ENCODE peak calls at places on chromosomes 13 and 19, in ten cellular contexts. One of them, this sample, is unnamed.

GRCh38 chr19:29450306-29450705 is 75.5 kb upstream of the VSTM2B start:
- DNase-seq in Peyer's patch: no peak
- DNase-seq in GM23338: no peak
- DNase-seq in uterus: no peak
- DNase-seq in GM06990: no peak
- DNase-seq in heart left ventricle: no peak
- DNase-seq in mammary epithelial cell: no peak
- DNase-seq in brain microvascular endothelial cell: no peak
- DNase-seq in AG04449: no peak
- DNase-seq in pancreas: no peak
- DNase-seq in this sample: no peak

GRCh38 chr13:105827074-105827473 is 708.4 kb downstream of the EFNB2 start:
- DNase-seq in Peyer's patch: no peak
- DNase-seq in GM23338: no peak
- DNase-seq in uterus: no peak
- DNase-seq in GM06990: no peak
- DNase-seq in heart left ventricle: no peak
- DNase-seq in mammary epithelial cell: no peak
- DNase-seq in brain microvascular endothelial cell: no peak
- DNase-seq in AG04449: no peak
- DNase-seq in pancreas: no peak
- DNase-seq in this sample: no peak

GRCh38 chr13:101018720-101019119 is 344.1 kb upstream of the TMTC4 start:
- DNase-seq in Peyer's patch: no peak
- DNase-seq in GM23338: no peak
- DNase-seq in uterus: no peak
- DNase-seq in GM06990: no peak
- DNase-seq in heart left ventricle: no peak
- DNase-seq in mammary epithelial cell: peak
- DNase-seq in brain microvascular endothelial cell: peak
- DNase-seq in AG04449: peak
- DNase-seq in pancreas: no peak
- DNase-seq in this sample: no peak

GRCh38 chr19:50837300-50837699 is 3.9 kb upstream of the KLK15 start:
- DNase-seq in Peyer's patch: no peak
- DNase-seq in GM23338: no peak
- DNase-seq in uterus: no peak
- DNase-seq in GM06990: no peak
- DNase-seq in heart left ventricle: no peak
- DNase-seq in mammary epithelial cell: peak
- DNase-seq in brain microvascular endothelial cell: no peak
- DNase-seq in AG04449: no peak
- DNase-seq in pancreas: no peak
- DNase-seq in this sample: no peak

GRCh38 chr19:6800991-6801396 is 28.5 kb downstream of the VAV1 start:
- DNase-seq in Peyer's patch: no peak
- DNase-seq in GM23338: no peak
- DNase-seq in uterus: no peak
- DNase-seq in GM06990: no peak
- DNase-seq in heart left ventricle: no peak
- DNase-seq in mammary epithelial cell: peak
- DNase-seq in brain microvascular endothelial cell: peak
- DNase-seq in AG04449: peak
- DNase-seq in pancreas: no peak
- DNase-seq in this sample: no peak

GRCh38 chr13:36666482-36667264 is 7.1 kb upstream of the SERTM1 start:
- DNase-seq in Peyer's patch: no peak
- DNase-seq in GM23338: no peak
- DNase-seq in uterus: peak
- DNase-seq in GM06990: no peak
- DNase-seq in heart left ventricle: no peak
- DNase-seq in mammary epithelial cell: no peak
- DNase-seq in brain microvascular endothelial cell: no peak
- DNase-seq in AG04449: no peak
- DNase-seq in pancreas: no peak
- DNase-seq in this sample: no peak

GRCh38 chr19:36392916-36393673 is 14.1 kb upstream of the ZFP14 start:
- DNase-seq in Peyer's patch: no peak
- DNase-seq in GM23338: peak
- DNase-seq in uterus: no peak
- DNase-seq in GM06990: no peak
- DNase-seq in heart left ventricle: no peak
- DNase-seq in mammary epithelial cell: no peak
- DNase-seq in brain microvascular endothelial cell: no peak
- DNase-seq in AG04449: no peak
- DNase-seq in pancreas: no peak
- DNase-seq in this sample: no peak

GRCh38 chr19:30339624-30340525 is 32.3 kb upstream of the ZNF536 start:
- DNase-seq in Peyer's patch: peak
- DNase-seq in GM23338: no peak
- DNase-seq in uterus: no peak
- DNase-seq in GM06990: no peak
- DNase-seq in heart left ventricle: no peak
- DNase-seq in mammary epithelial cell: no peak
- DNase-seq in brain microvascular endothelial cell: no peak
- DNase-seq in AG04449: no peak
- DNase-seq in pancreas: no peak
- DNase-seq in this sample: no peak

GRCh38 chr13:91804724-91805123 is 406.3 kb downstream of the GPC5 start:
- DNase-seq in Peyer's patch: no peak
- DNase-seq in GM23338: peak
- DNase-seq in uterus: no peak
- DNase-seq in GM06990: no peak
- DNase-seq in heart left ventricle: no peak
- DNase-seq in mammary epithelial cell: no peak
- DNase-seq in brain microvascular endothelial cell: no peak
- DNase-seq in AG04449: no peak
- DNase-seq in pancreas: no peak
- DNase-seq in this sample: no peak

GRCh38 chr13:91809161-91809560 is 410.7 kb downstream of the GPC5 start:
- DNase-seq in Peyer's patch: no peak
- DNase-seq in GM23338: no peak
- DNase-seq in uterus: no peak
- DNase-seq in GM06990: no peak
- DNase-seq in heart left ventricle: no peak
- DNase-seq in mammary epithelial cell: no peak
- DNase-seq in brain microvascular endothelial cell: no peak
- DNase-seq in AG04449: no peak
- DNase-seq in pancreas: no peak
- DNase-seq in this sample: no peak

GRCh38 chr13:91802957-91803356 is 404.5 kb downstream of the GPC5 start:
- DNase-seq in Peyer's patch: no peak
- DNase-seq in GM23338: no peak
- DNase-seq in uterus: no peak
- DNase-seq in GM06990: no peak
- DNase-seq in heart left ventricle: no peak
- DNase-seq in mammary epithelial cell: no peak
- DNase-seq in brain microvascular endothelial cell: no peak
- DNase-seq in AG04449: no peak
- DNase-seq in pancreas: no peak
- DNase-seq in this sample: no peak

DNA sequence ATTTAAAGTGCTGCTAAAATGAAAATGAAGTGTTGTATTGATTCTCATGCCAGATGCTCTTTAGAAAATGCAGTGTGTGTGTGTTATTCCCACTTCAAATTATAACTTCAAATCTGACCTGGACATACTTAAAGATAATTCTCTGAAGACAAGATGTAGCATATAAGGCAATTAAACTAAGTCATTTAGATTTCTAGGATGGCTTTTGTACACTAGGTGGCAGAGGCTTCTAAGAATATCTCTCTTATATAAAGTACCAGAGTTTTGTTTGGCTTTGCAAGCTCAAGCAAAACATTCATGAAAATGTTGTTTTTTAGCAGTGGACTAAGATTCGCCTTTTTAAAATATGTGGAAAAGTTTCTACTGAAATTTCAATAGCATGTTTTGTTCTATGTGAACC is 407.2 kb downstream of the GPC5 start:
- DNase-seq in Peyer's patch: no peak
- DNase-seq in GM23338: peak
- DNase-seq in uterus: no peak
- DNase-seq in GM06990: no peak
- DNase-seq in heart left ventricle: no peak
- DNase-seq in mammary epithelial cell: no peak
- DNase-seq in brain microvascular endothelial cell: no peak
- DNase-seq in AG04449: no peak
- DNase-seq in pancreas: no peak
- DNase-seq in this sample: no peak
- TF ChIP-seq CTCF in Peyer's patch: no peak
- TF ChIP-seq CTCF in GM23338: peak
- TF ChIP-seq CTCF in uterus: no peak
- TF ChIP-seq CTCF in GM06990: no peak
- TF ChIP-seq CTCF in heart left ventricle: peak
- TF ChIP-seq CTCF in mammary epithelial cell: no peak
- TF ChIP-seq CTCF in brain microvascular endothelial cell: peak
- TF ChIP-seq CTCF in AG04449: no peak
- TF ChIP-seq CTCF in pancreas: no peak
- TF ChIP-seq CTCF in this sample: no peak

DNA sequence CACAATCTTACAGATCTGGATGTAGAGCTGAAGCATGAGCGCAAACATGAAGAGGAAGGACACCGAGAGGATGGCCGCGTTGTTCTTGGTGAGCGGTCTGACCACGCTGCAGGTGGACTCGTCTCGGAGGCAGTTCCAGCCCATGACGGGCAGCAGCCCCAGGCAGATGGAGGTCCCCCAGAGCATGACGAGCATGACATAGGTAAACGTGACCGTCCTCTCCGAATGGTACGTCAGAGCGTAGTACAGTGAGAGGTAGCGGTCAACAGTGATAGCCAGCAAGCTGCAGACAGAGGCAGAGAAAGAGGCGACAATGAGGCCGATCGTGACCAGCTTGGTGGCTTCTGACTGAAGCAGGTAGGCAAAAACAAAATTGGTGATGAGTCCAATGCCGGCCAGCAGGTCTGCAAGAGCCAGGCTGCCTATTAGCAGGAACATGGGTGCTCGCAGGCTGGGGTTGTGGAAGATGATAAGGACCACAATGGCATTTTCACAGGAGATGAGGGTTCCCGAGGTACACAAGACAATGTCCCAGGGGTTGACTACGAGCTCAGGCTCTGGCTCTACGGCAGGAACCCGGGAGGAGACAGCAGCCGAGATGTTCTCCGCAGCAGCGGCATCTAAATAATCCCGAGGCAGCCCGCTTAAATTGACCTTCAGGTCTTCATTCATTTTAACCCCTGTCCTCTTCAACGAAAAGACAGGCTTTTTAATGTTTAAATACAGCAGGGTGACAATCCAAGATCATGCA is 1.3 kb downstream of the GPR12 start:
- DNase-seq in Peyer's patch: no peak
- DNase-seq in GM23338: peak
- DNase-seq in uterus: no peak
- DNase-seq in GM06990: no peak
- DNase-seq in heart left ventricle: no peak
- DNase-seq in mammary epithelial cell: no peak
- DNase-seq in brain microvascular endothelial cell: no peak
- DNase-seq in AG04449: no peak
- DNase-seq in pancreas: no peak
- DNase-seq in this sample: no peak
- H3K4me3 ChIP-seq in Peyer's patch: no peak
- H3K4me3 ChIP-seq in GM23338: peak
- H3K4me3 ChIP-seq in uterus: no peak
- H3K4me3 ChIP-seq in GM06990: no peak
- H3K4me3 ChIP-seq in heart left ventricle: peak
- H3K4me3 ChIP-seq in mammary epithelial cell: no peak
- H3K4me3 ChIP-seq in brain microvascular endothelial cell: no peak
- H3K4me3 ChIP-seq in AG04449: no peak
- H3K4me3 ChIP-seq in pancreas: no peak
- H3K4me3 ChIP-seq in this sample: no peak

GRCh38 chr19:17107546-17108452 is 32.2 kb downstream of the MYO9B start:
- DNase-seq in Peyer's patch: no peak
- DNase-seq in GM23338: no peak
- DNase-seq in uterus: peak
- DNase-seq in GM06990: peak
- DNase-seq in heart left ventricle: peak
- DNase-seq in mammary epithelial cell: peak
- DNase-seq in brain microvascular endothelial cell: peak
- DNase-seq in AG04449: peak
- DNase-seq in pancreas: peak
- DNase-seq in this sample: peak

GRCh38 chr19:17105548-17105947 is 30.0 kb downstream of the MYO9B start:
- DNase-seq in Peyer's patch: no peak
- DNase-seq in GM23338: no peak
- DNase-seq in uterus: no peak
- DNase-seq in GM06990: no peak
- DNase-seq in heart left ventricle: no peak
- DNase-seq in mammary epithelial cell: no peak
- DNase-seq in brain microvascular endothelial cell: no peak
- DNase-seq in AG04449: no peak
- DNase-seq in pancreas: no peak
- DNase-seq in this sample: no peak

GRCh38 chr19:17104679-17105078 is 29.1 kb downstream of the MYO9B start:
- DNase-seq in Peyer's patch: no peak
- DNase-seq in GM23338: no peak
- DNase-seq in uterus: no peak
- DNase-seq in GM06990: no peak
- DNase-seq in heart left ventricle: no peak
- DNase-seq in mammary epithelial cell: no peak
- DNase-seq in brain microvascular endothelial cell: no peak
- DNase-seq in AG04449: no peak
- DNase-seq in pancreas: no peak
- DNase-seq in this sample: no peak

GRCh38 chr19:17101686-17102628 is 26.4 kb downstream of the MYO9B start:
- DNase-seq in Peyer's patch: no peak
- DNase-seq in GM23338: no peak
- DNase-seq in uterus: no peak
- DNase-seq in GM06990: no peak
- DNase-seq in heart left ventricle: no peak
- DNase-seq in mammary epithelial cell: no peak
- DNase-seq in brain microvascular endothelial cell: no peak
- DNase-seq in AG04449: no peak
- DNase-seq in pancreas: no peak
- DNase-seq in this sample: no peak

GRCh38 chr19:17103177-17103576 is 27.6 kb downstream of the MYO9B start:
- DNase-seq in Peyer's patch: no peak
- DNase-seq in GM23338: peak
- DNase-seq in uterus: no peak
- DNase-seq in GM06990: no peak
- DNase-seq in heart left ventricle: no peak
- DNase-seq in mammary epithelial cell: peak
- DNase-seq in brain microvascular endothelial cell: peak
- DNase-seq in AG04449: no peak
- DNase-seq in pancreas: no peak
- DNase-seq in this sample: no peak
- TF ChIP-seq CTCF in Peyer's patch: peak
- TF ChIP-seq CTCF in GM23338: peak
- TF ChIP-seq CTCF in uterus: no peak
- TF ChIP-seq CTCF in GM06990: peak
- TF ChIP-seq CTCF in heart left ventricle: peak
- TF ChIP-seq CTCF in mammary epithelial cell: peak
- TF ChIP-seq CTCF in brain microvascular endothelial cell: peak
- TF ChIP-seq CTCF in AG04449: peak
- TF ChIP-seq CTCF in pancreas: peak
- TF ChIP-seq CTCF in this sample: peak

GRCh38 chr19:46296722-46297431 is at the start of gene HIF3A:
- DNase-seq in Peyer's patch: peak
- DNase-seq in GM23338: peak
- DNase-seq in uterus: peak
- DNase-seq in GM06990: no peak
- DNase-seq in heart left ventricle: peak
- DNase-seq in mammary epithelial cell: no peak
- DNase-seq in brain microvascular endothelial cell: no peak
- DNase-seq in AG04449: no peak
- DNase-seq in pancreas: no peak
- DNase-seq in this sample: no peak

GRCh38 chr19:46297700-46298476 is 1.0 kb downstream of the HIF3A start:
- DNase-seq in Peyer's patch: peak
- DNase-seq in GM23338: no peak
- DNase-seq in uterus: peak
- DNase-seq in GM06990: no peak
- DNase-seq in heart left ventricle: peak
- DNase-seq in mammary epithelial cell: no peak
- DNase-seq in brain microvascular endothelial cell: no peak
- DNase-seq in AG04449: no peak
- DNase-seq in pancreas: no peak
- DNase-seq in this sample: no peak

GRCh38 chr19:46299695-46300094 is 2.9 kb downstream of the HIF3A start:
- DNase-seq in Peyer's patch: peak
- DNase-seq in GM23338: no peak
- DNase-seq in uterus: no peak
- DNase-seq in GM06990: no peak
- DNase-seq in heart left ventricle: no peak
- DNase-seq in mammary epithelial cell: no peak
- DNase-seq in brain microvascular endothelial cell: no peak
- DNase-seq in AG04449: no peak
- DNase-seq in pancreas: no peak
- DNase-seq in this sample: no peak

GRCh38 chr19:46299004-46299509 is 2.2 kb downstream of the HIF3A start:
- DNase-seq in Peyer's patch: peak
- DNase-seq in GM23338: no peak
- DNase-seq in uterus: peak
- DNase-seq in GM06990: no peak
- DNase-seq in heart left ventricle: peak
- DNase-seq in mammary epithelial cell: peak
- DNase-seq in brain microvascular endothelial cell: peak
- DNase-seq in AG04449: no peak
- DNase-seq in pancreas: peak
- DNase-seq in this sample: peak

DNA sequence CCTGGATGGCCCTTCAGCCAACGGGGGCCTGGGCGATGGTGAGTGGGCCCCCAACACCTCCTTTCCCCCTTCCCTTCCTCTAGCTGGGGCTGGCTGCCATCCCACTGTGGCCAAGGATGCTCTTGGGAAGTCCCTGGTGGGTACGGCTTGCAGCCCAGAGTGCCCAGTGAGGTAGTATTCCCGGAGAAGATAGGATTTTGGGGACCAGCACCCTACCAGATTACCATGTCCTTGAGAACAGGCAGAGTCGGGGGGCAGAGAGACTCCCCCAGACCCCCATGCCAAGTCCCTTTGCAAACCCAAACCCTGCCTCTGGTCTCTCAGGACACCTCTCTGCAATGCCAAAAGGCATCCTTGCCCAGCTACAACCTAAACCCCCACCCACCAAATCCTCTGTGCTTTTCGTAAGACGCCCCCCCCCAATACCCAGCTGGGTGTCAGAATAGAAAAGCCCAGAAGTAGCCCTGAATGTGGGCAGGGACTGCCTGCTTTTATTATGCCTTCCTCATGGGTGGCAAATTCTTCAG is 1.7 kb downstream of the HIF3A start:
- DNase-seq in Peyer's patch: peak
- DNase-seq in GM23338: peak
- DNase-seq in uterus: no peak
- DNase-seq in GM06990: no peak
- DNase-seq in heart left ventricle: no peak
- DNase-seq in mammary epithelial cell: no peak
- DNase-seq in brain microvascular endothelial cell: no peak
- DNase-seq in AG04449: no peak
- DNase-seq in pancreas: no peak
- DNase-seq in this sample: no peak
- H3K4me3 ChIP-seq in Peyer's patch: peak
- H3K4me3 ChIP-seq in GM23338: peak
- H3K4me3 ChIP-seq in uterus: peak
- H3K4me3 ChIP-seq in GM06990: no peak
- H3K4me3 ChIP-seq in heart left ventricle: peak
- H3K4me3 ChIP-seq in mammary epithelial cell: no peak
- H3K4me3 ChIP-seq in brain microvascular endothelial cell: peak
- H3K4me3 ChIP-seq in AG04449: no peak
- H3K4me3 ChIP-seq in pancreas: no peak
- H3K4me3 ChIP-seq in this sample: no peak